ENCODE peak calls at places on chromosome 6, in four cellular contexts. X, F, D and V are unnamed samples.
A peak's percentile ranks its signal among the peaks of the same experiment; 100 is the strongest.

GRCh38 chr6:39707962-39708683 is 17.1 kb downstream of the KIF6 start:
- DNase-seq in F (no peak), D (no peak), X (no peak), V (no peak)

GRCh38 chr6:142463988-142464387 is 162.2 kb downstream of the ADGRG6 start:
- DNase-seq in X (no peak), F (no peak), D (no peak), V (no peak)

GRCh38 chr6:157699777-157700636 is 123.0 kb upstream of the SNX9 start:
- DNase-seq in X (no peak), F (no peak), D (no peak), V (peak; percentile 6)

GRCh38 chr6:83466328-83466727 is 35.5 kb upstream of the ME1 start:
- DNase-seq in D (no peak), F (no peak), X (no peak), V (no peak)

GRCh38 chr6:118784641-118785164 is 109.2 kb upstream of the ASF1A start:
- DNase-seq in F (peak; percentile 14), D (no peak), X (no peak), V (no peak)

GRCh38 chr6:31113861-31114539 is 600 bp upstream of the PSORS1C1 start:
- DNase-seq in D (peak; percentile 26), X (no peak), F (no peak), V (no peak)

GRCh38 chr6:28940859-28941680 is 17.3 kb upstream of the TRIM27 start:
- DNase-seq in F (peak; percentile 89), X (peak; percentile 93), D (peak; percentile 92), V (peak; percentile 82)

GRCh38 chr6:13724174-13724573 is 12.5 kb upstream of the RANBP9 start:
- DNase-seq in F (no peak), X (no peak), D (peak; percentile 36), V (no peak)

GRCh38 chr6:144879436-144879835 is 594.3 kb downstream of the UTRN start:
- DNase-seq in X (no peak), D (no peak), F (no peak), V (no peak)

GRCh38 chr6:105791569-105792318 is 294.4 kb upstream of the PRDM1 start:
- DNase-seq in X (no peak), F (no peak), D (no peak), V (peak; percentile 72)

GRCh38 chr6:129643968-129644367 is 66.0 kb downstream of the ARHGAP18 start:
- DNase-seq in F (no peak), D (no peak), X (no peak), V (no peak)

GRCh38 chr6:80742481-80742880 is 636.0 kb downstream of the BCKDHB start:
- DNase-seq in F (peak; percentile 38), X (peak; percentile 59), D (peak; percentile 47), V (peak; percentile 51)

GRCh38 chr6:89409461-89410035 is 2.5 kb downstream of the RRAGD start:
- DNase-seq in X (peak; percentile 49), F (no peak), D (no peak), V (no peak)

GRCh38 chr6:15811107-15811506 is 148.3 kb upstream of the DTNBP1 start:
- DNase-seq in D (no peak), X (no peak), F (no peak), V (no peak)

GRCh38 chr6:52352239-52353008 is 9.5 kb upstream of the PAQR8 start:
- DNase-seq in F (peak; percentile 16), D (peak; percentile 80), X (peak; percentile 16), V (peak; percentile 37)

GRCh38 chr6:129644567-129645015 is 65.4 kb downstream of the ARHGAP18 start:
- DNase-seq in F (no peak), D (no peak), X (no peak), V (no peak)

GRCh38 chr6:70843328-70843918 is 113.4 kb downstream of the B3GAT2 start:
- DNase-seq in F (no peak), D (no peak), X (peak; percentile 21), V (no peak)

GRCh38 chr6:43823879-43824740 is 54.1 kb downstream of the VEGFA start:
- DNase-seq in X (no peak), D (peak; percentile 84), F (no peak), V (no peak)

GRCh38 chr6:136956590-136957573 is 34.8 kb downstream of the SLC35D3 start:
- DNase-seq in F (peak; percentile 64), X (peak; percentile 86), D (no peak), V (peak; percentile 15)

GRCh38 chr6:44004625-44005506 is 122.4 kb downstream of the MRPL14 start:
- DNase-seq in F (no peak), X (no peak), D (no peak), V (no peak)

GRCh38 chr6:39724787-39725631 is at the start of gene KIF6:
- DNase-seq in F (peak; percentile 98), X (peak; percentile 98), D (peak; percentile 97), V (peak; percentile 91)

GRCh38 chr6:21023210-21023609 is 489.0 kb downstream of the CDKAL1 start:
- DNase-seq in X (no peak), D (no peak), F (no peak), V (no peak)

GRCh38 chr6:80357674-80358073 is 251.2 kb downstream of the BCKDHB start:
- DNase-seq in D (no peak), X (no peak), F (no peak), V (no peak)

GRCh38 chr6:12890171-12890790 is 173.7 kb downstream of the PHACTR1 start:
- DNase-seq in D (no peak), X (peak; percentile 66), F (no peak), V (peak; percentile 10)

GRCh38 chr6:136609878-136610706 is 59.9 kb upstream of the MAP7 start:
- DNase-seq in F (no peak), X (peak; percentile 27), D (peak; percentile 69), V (no peak)

GRCh38 chr6:170270984-170271593 is 19.8 kb downstream of the DLL1 start:
- DNase-seq in X (no peak), F (no peak), D (no peak), V (no peak)

GRCh38 chr6:44006123-44006871 is 121.0 kb downstream of the MRPL14 start:
- DNase-seq in F (no peak), X (no peak), D (no peak), V (no peak)

GRCh38 chr6:93418448-93419303 is 683 bp downstream of the EPHA7 start:
- DNase-seq in F (peak; percentile 92), X (peak; percentile 79), D (peak; percentile 66), V (peak; percentile 48)

GRCh38 chr6:101396552-101397173 is 3.2 kb downstream of the GRIK2 start:
- DNase-seq in D (peak; percentile 83), F (peak; percentile 83), X (peak; percentile 83), V (peak; percentile 77)

GRCh38 chr6:159203304-159204005 is 34.3 kb downstream of the FNDC1 start:
- DNase-seq in F (no peak), D (no peak), X (no peak), V (no peak)

GRCh38 chr6:11218827-11219826 is 13.3 kb downstream of the NEDD9 start:
- DNase-seq in F (no peak), X (no peak), D (no peak), V (no peak)

GRCh38 chr6:113078791-113079190 is 731.7 kb downstream of the RFPL4B start:
- DNase-seq in X (no peak), F (no peak), D (no peak), V (no peak)

GRCh38 chr6:113076817-113077216 is 729.7 kb downstream of the RFPL4B start:
- DNase-seq in F (no peak), D (no peak), X (no peak), V (no peak)

GRCh38 chr6:113077794-113078193 is 730.7 kb downstream of the RFPL4B start:
- DNase-seq in F (no peak), X (no peak), D (no peak), V (no peak)

GRCh38 chr6:113076116-113076515 is 729.0 kb downstream of the RFPL4B start:
- DNase-seq in X (no peak), F (no peak), D (no peak), V (no peak)

DNA sequence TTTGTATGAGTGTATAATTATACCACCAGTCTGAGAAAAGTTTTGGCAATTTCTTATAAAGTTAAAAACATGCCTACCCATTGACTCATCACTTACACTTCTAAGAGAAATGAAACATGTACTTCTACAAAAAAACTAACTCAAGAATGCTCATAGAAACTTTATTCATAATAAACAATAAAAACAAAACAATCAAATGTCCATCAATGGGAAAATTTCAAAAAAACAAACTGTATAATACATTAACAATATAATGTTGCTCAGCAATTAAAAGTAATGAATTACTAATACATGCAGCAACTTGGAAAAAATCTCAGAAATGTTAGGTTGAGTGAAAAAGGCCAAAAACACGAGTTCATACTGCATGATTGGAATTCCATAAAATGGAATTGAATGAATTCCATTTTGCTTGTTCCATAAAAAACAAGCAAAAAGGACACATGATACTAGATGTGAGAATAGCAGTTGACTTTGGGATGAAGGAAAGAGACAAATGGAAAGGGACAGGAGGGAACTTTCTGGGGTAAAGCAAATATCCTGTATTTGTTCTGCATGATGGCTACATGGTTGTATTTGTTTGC is 726.6 kb downstream of the RFPL4B start:
- DNase-seq in F (no peak), D (no peak), X (no peak), V (no peak)
- TF ChIP-seq EZH2phosphoT487 in F (no peak), D (no peak), X (no peak), V (no peak)

GRCh38 chr6:4903751-4904370 is 100.0 kb downstream of the RPP40 start:
- DNase-seq in X (no peak), F (peak; percentile 7), D (no peak), V (no peak)

GRCh38 chr6:4899249-4899648 is 104.6 kb downstream of the RPP40 start:
- DNase-seq in D (no peak), X (no peak), F (no peak), V (no peak)

GRCh38 chr6:4902363-4902762 is 101.5 kb downstream of the RPP40 start:
- DNase-seq in D (no peak), F (no peak), X (no peak), V (no peak)

GRCh38 chr6:4904461-4904860 is 99.4 kb downstream of the RPP40 start:
- DNase-seq in F (no peak), D (peak; percentile 34), X (no peak), V (no peak)

GRCh38 chr6:4901256-4902061 is 102.4 kb downstream of the RPP40 start:
- DNase-seq in D (no peak), F (no peak), X (no peak), V (peak; percentile 76)
- TF ChIP-seq EZH2phosphoT487 in D (no peak), F (no peak), X (no peak), V (no peak)

GRCh38 chr6:154157082-154157481 is 118.0 kb downstream of the OPRM1 start:
- DNase-seq in D (no peak), X (no peak), F (no peak), V (peak; percentile 57)
- TF ChIP-seq EZH2phosphoT487 in D (no peak), X (no peak), F (no peak), V (no peak)

GRCh38 chr6:99143108-99143828 is 195.5 kb upstream of the FBXL4 start:
- DNase-seq in F (no peak), X (no peak), D (no peak), V (no peak)

DNA sequence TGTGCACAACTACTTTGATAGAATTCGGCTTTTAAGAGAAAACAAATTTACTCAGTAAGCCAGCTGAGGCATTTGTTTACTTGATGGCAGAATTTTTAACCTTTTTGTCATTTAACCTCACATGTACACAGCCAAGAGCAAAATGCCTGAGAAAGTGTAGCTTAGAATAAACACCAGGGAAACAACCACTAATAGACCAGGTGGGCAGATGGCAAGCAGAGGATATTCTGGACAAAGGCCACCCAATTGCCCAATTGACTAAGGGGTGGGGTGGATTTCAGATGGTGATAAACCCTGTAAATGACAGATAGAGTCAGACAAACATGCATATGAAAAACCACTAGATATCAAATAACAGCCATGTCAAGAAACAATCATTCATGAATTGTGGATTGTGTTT is 190.7 kb upstream of the FBXL4 start:
- DNase-seq in X (no peak), D (no peak), F (no peak), V (no peak)
- TF ChIP-seq EZH2phosphoT487 in X (no peak), D (no peak), F (no peak), V (no peak)

GRCh38 chr6:107656883-107657282 is 167.0 kb downstream of the SOBP start:
- DNase-seq in D (no peak), X (no peak), F (no peak), V (no peak)
- TF ChIP-seq EZH2phosphoT487 in D (no peak), X (no peak), F (no peak), V (no peak)